ENCODE peak calls at places on chromosome 5, in five cellular contexts. H, W, M, T and Y are unnamed samples.

GRCh38 chr5:21831145-21831787 is 1021.9 kb downstream of the CDH12 start:
- DNase-seq in M (no peak), H (no peak), T (no peak), W (no peak), Y (no peak)

GRCh38 chr5:40986666-40987065 is 77.4 kb downstream of the C7 start:
- DNase-seq in T (peak), M (no peak), H (no peak), W (no peak), Y (no peak)

GRCh38 chr5:9766581-9766980 is 136.4 kb upstream of the TAS2R1 start:
- DNase-seq in M (no peak), T (peak), W (no peak), H (no peak), Y (no peak)

GRCh38 chr5:37005946-37006540 is 129.5 kb downstream of the NIPBL start:
- DNase-seq in T (peak), W (peak), H (peak), M (peak), Y (peak)

GRCh38 chr5:100175346-100175745 is 359.8 kb upstream of the FAM174A start:
- DNase-seq in H (no peak), M (no peak), T (no peak), W (no peak), Y (no peak)

GRCh38 chr5:119943148-119943547 is 313.8 kb downstream of the FAM170A start:
- DNase-seq in W (no peak), M (no peak), H (no peak), T (peak), Y (no peak)

GRCh38 chr5:98763001-98763630 is 10.3 kb upstream of the RGMB start:
- DNase-seq in T (peak), H (no peak), M (no peak), W (no peak), Y (no peak)

GRCh38 chr5:134948929-134949328 is 18.8 kb upstream of the CATSPER3 start:
- DNase-seq in W (no peak), T (peak), H (no peak), M (no peak), Y (no peak)

GRCh38 chr5:177483042-177483441 is 9.6 kb upstream of the DBN1 start:
- DNase-seq in T (no peak), H (no peak), M (no peak), W (no peak), Y (no peak)

GRCh38 chr5:73120222-73121108 is at the start of gene TMEM171:
- DNase-seq in M (no peak), H (no peak), W (peak), T (peak), Y (peak)

GRCh38 chr5:125180222-125180621 is 433.8 kb upstream of the ZNF608 start:
- DNase-seq in H (no peak), W (no peak), T (peak), M (no peak), Y (no peak)

GRCh38 chr5:132807163-132807838 is 5.8 kb upstream of the SOWAHA start:
- DNase-seq in H (peak), W (peak), T (no peak), M (peak), Y (peak)

GRCh38 chr5:4345850-4346249 is 750.2 kb downstream of the IRX1 start:
- DNase-seq in H (no peak), T (no peak), W (no peak), M (no peak), Y (no peak)

GRCh38 chr5:143226361-143226760 is 177.1 kb downstream of the NR3C1 start:
- DNase-seq in W (no peak), T (no peak), H (no peak), M (no peak), Y (no peak)

GRCh38 chr5:144798595-144798994 is 627.9 kb downstream of the KCTD16 start:
- DNase-seq in M (no peak), H (no peak), W (no peak), T (no peak), Y (no peak)

DNA sequence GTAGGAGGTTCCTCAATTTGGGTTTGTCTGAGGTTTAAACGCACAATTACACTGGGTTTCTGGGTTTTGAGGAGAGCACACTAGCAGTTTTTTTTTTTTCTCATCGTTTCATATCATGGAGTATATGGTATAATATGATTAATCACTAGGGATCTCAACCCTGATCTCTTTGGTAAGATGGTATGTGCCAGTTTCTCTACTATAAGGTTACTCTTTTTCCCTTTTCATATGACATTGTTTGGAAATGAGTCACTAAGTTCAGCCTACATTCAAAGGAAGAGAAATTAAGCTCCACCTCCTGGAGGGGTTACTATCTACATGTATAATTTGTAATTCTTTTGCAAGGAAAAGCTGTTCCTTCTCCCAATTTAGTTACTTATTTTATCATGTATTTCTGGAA is 35.2 kb downstream of the MTRR start:
- DNase-seq in T (peak), H (peak), M (no peak), W (peak), Y (no peak)
- TF ChIP-seq BHLHE40 in T (no peak), H (no peak), M (no peak), W (no peak), Y (no peak)

DNA sequence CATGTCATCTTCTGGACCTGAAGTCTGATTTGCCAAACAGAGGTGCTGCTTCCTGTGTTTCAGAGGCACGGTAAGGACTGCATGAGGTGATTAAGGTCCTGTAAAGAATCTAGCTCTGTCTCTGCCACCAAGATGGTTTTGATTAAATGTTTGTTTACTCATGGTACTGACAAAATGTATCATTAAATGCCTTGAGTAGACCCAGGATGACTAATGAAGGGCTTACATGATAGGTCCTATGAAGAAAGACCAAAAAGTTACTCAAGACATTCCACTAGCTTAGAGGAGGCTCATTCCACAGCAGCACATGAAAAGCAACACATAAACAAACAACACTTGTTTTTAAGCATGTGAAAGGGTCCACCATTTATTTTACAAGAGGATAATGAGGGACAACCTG is 100.9 kb downstream of the BOD1 start:
- DNase-seq in W (no peak), H (no peak), M (no peak), T (peak), Y (no peak)
- TF ChIP-seq BHLHE40 in W (no peak), H (no peak), M (no peak), T (peak), Y (no peak)

DNA sequence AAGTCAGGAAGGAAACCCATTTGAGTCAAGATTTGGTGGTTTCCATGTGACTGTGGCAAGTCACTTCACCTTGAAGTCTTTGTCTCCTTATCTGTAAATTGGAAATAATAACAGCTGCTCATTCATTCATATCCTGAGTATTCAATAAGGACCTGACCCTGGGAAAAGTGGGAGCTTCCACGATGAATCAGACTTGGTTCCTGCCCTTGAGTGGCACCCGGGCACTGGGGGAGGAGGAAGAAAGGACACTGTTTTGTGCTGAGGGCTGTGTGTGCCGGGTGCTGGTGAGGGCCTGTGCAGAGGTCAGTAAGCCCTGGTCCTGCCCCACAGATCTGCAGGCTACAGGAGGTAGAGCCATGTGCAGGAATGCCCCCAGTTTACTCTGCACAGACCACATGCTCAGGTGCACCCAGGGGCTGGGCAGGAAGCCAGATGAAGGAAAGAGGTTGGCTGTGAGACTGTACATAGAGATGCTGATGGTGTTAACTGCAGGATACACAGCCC is 6.8 kb downstream of the NDST1 start:
- DNase-seq in H (peak), W (peak), M (no peak), T (peak), Y (no peak)
- TF ChIP-seq BHLHE40 in H (no peak), W (no peak), M (no peak), T (no peak), Y (no peak)

DNA sequence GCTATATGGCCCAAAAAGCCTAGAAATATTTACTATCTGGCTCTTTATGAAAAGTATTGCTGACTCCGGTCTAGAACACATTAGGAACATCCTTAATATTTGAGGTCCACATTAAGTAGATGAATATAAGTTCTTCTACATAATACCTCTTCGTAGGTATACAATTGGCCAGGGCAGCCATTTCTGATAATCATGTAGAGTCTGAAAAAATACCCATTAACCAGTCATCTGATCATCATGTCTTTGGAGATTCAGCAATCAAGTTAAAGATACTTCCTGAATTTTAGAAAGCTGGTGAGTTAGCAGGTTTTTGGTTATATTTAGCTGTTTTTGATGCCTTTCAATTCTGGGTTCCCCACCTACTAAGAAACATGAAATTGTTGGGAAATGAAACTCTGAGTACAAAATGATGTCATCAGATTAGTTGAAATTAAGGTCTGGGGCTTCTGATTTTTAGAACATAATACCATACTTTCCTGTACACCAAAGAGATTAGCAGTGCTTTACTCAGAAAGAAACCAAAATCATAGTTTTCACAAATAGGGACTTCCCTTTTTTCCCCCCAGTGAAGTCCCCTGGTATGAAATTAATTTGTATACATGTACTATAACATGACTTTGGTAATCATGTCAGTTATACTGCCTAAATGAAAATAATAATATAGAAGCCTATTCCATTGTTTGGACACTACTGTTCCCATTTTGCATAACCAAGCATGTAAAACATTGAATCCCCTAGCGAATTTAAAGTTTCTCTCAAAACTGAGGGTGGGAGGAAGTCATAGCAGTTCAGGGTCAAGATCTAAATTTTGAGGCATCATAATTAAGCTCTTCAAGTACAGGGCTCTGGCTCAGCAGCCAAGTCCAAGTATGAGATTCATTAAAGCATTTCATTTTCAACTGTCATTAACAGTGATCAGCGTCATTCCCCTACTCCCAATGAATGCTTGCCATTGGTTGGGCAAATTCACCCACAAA is 18.0 kb downstream of the PRLR start:
- DNase-seq in M (no peak), T (no peak), H (no peak), W (no peak), Y (no peak)
- TF ChIP-seq BHLHE40 in M (no peak), T (no peak), H (no peak), W (no peak), Y (no peak)

GRCh38 chr5:128441923-128442322 is 96.1 kb downstream of the FBN2 start:
- DNase-seq in W (no peak), H (no peak), T (no peak), M (no peak), Y (no peak)
- TF ChIP-seq BHLHE40 in W (no peak), H (no peak), T (no peak), M (no peak), Y (no peak)

GRCh38 chr5:71529682-71530081 is 57.5 kb upstream of the MCCC2 start:
- DNase-seq in H (no peak), W (no peak), M (no peak), T (no peak), Y (no peak)

GRCh38 chr5:71533142-71533541 is 54.0 kb upstream of the MCCC2 start:
- DNase-seq in W (no peak), M (no peak), H (no peak), T (peak), Y (no peak)

GRCh38 chr5:71533614-71534013 is 53.5 kb upstream of the MCCC2 start:
- DNase-seq in T (peak), H (no peak), W (no peak), M (no peak), Y (no peak)

GRCh38 chr5:71528206-71528605 is 58.9 kb upstream of the MCCC2 start:
- DNase-seq in T (peak), W (no peak), M (no peak), H (no peak), Y (no peak)
- TF ChIP-seq BHLHE40 in T (no peak), W (no peak), M (no peak), H (no peak), Y (no peak)

DNA sequence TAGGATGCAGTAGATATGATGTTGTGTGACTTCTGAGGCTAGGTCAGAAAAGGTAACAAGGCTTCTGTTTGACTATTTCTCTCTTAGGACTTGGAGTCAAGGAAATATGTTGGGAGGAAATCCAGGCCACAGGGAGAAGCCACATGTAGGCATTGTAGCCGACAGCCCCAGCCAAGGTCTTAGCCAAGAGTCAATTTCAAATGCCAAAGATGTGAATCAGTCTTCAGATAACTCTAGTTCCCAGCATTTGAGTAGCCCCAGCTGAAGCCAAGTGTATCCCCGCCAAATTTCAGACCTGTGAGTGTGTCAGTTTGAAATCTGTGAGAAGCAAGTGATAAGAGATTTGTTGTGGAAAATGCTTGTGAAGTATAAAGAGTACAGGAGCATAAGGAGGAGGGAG is 38.1 kb upstream of the ISL1 start:
- DNase-seq in H (no peak), W (no peak), M (no peak), T (no peak), Y (no peak)
- TF ChIP-seq BHLHE40 in H (no peak), W (no peak), M (no peak), T (no peak), Y (no peak)

GRCh38 chr5:38776494-38776893 is 69.3 kb upstream of the OSMR start:
- DNase-seq in H (no peak), T (no peak), M (no peak), W (no peak), Y (no peak)
- TF ChIP-seq BHLHE40 in H (no peak), T (no peak), M (no peak), W (no peak), Y (no peak)